ENCODE peak calls at places on chromosomes 16 and 17, in seven cellular contexts. X is fibroblast of pulmonary artery, O is NCI-H1436, F is GM23248, M is HAP-1, B is endothelial cell, R is A549. Y is an unnamed sample.

GRCh38 chr17:83072600-83073358 is 6.6 kb upstream of the METRNL start:
- DNase-seq in X (no peak), O (no peak), F (no peak), M (no peak), B (no peak), R (no peak), Y (no peak)

GRCh38 chr16:17211797-17212196 is 259.0 kb downstream of the XYLT1 start:
- DNase-seq in X (no peak), O (no peak), F (peak), M (no peak), B (peak), R (peak), Y (no peak)

GRCh38 chr17:66749217-66749832 is 85.6 kb upstream of the CACNG5 start:
- DNase-seq in X (no peak), O (no peak), F (no peak), M (no peak), B (no peak), R (no peak), Y (no peak)

GRCh38 chr17:55056530-55056929 is 88.0 kb downstream of the STXBP4 start:
- DNase-seq in X (no peak), O (no peak), F (no peak), M (no peak), B (no peak), R (no peak), Y (no peak)

GRCh38 chr17:71919181-71919580 is 201.6 kb upstream of the SOX9 start:
- DNase-seq in X (no peak), O (no peak), F (no peak), M (no peak), B (no peak), R (no peak), Y (no peak)

GRCh38 chr17:59513934-59514841 is 51.2 kb upstream of the DHX40 start:
- DNase-seq in X (peak), O (peak), F (peak), M (peak), B (no peak), R (peak), Y (no peak)

GRCh38 chr16:81646561-81646960 is 132.5 kb upstream of the PLCG2 start:
- DNase-seq in X (peak), O (no peak), F (peak), M (no peak), B (no peak), R (no peak), Y (no peak)

GRCh38 chr16:68089067-68089466 is 3.9 kb downstream of the NFATC3 start:
- DNase-seq in X (no peak), O (no peak), F (no peak), M (no peak), B (no peak), R (no peak), Y (no peak)

GRCh38 chr17:35142467-35142796 is 329 bp upstream of the NLE1 start:
- DNase-seq in X (no peak), O (no peak), F (no peak), M (no peak), B (no peak), R (no peak), Y (no peak)

GRCh38 chr17:75876938-75877751 is 1.2 kb downstream of the TRIM47 start:
- DNase-seq in X (peak), O (no peak), F (peak), M (peak), B (no peak), R (peak), Y (peak)

GRCh38 chr16:11977206-11978041 is 890 bp downstream of the SNX29 start:
- DNase-seq in X (peak), O (no peak), F (peak), M (peak), B (no peak), R (peak), Y (peak)

GRCh38 chr17:72713701-72714100 is 378.8 kb downstream of the SLC39A11 start:
- DNase-seq in X (no peak), O (no peak), F (no peak), M (no peak), B (no peak), R (no peak), Y (no peak)

GRCh38 chr17:35891273-35891672 is 11.1 kb upstream of the CCL5 start:
- DNase-seq in X (no peak), O (no peak), F (no peak), M (no peak), B (no peak), R (no peak), Y (no peak)

GRCh38 chr17:48333034-48333491 is 97.0 kb downstream of the SKAP1 start:
- DNase-seq in X (peak), O (no peak), F (peak), M (no peak), B (no peak), R (no peak), Y (no peak)

GRCh38 chr17:43694081-43694870 is 32.6 kb upstream of the MEOX1 start:
- DNase-seq in X (peak), O (peak), F (peak), M (peak), B (peak), R (peak), Y (peak)

GRCh38 chr17:75082683-75083082 is 5.1 kb upstream of the SLC16A5 start:
- DNase-seq in X (no peak), O (no peak), F (no peak), M (no peak), B (no peak), R (no peak), Y (no peak)

Y was measured in HTR-8/SVneo.